ENCODE peak calls at places on chromosome 4, in five cellular contexts. N is suprapubic skin, P is ovary, M is GM23248, X is right atrium auricular region. D is an unnamed sample.

GRCh38 chr4:22607382-22607781 is 85.4 kb upstream of the GBA3 start:
- DNase-seq in P (peak; percentile 38), X (no peak), N (no peak), M (peak; percentile 52), D (peak; percentile 30)

GRCh38 chr4:38716271-38716670 is 52.3 kb downstream of the KLF3 start:
- DNase-seq in N (no peak), M (no peak), P (no peak), X (no peak), D (no peak)

GRCh38 chr4:105147226-105148151 is 813 bp downstream of the TET2 start:
- DNase-seq in M (peak; percentile 59), N (no peak), P (no peak), X (no peak), D (no peak)

GRCh38 chr4:8355864-8356565 is 84.5 kb downstream of the ACOX3 start:
- DNase-seq in P (peak; percentile 42), M (peak; percentile 26), N (no peak), X (no peak), D (peak; percentile 11)

GRCh38 chr4:56410247-56410646 is 23.0 kb upstream of the AASDH start:
- DNase-seq in M (peak; percentile 96), N (no peak), P (no peak), X (no peak), D (no peak)

GRCh38 chr4:64781737-64782326 is 372.6 kb upstream of the TECRL start:
- DNase-seq in M (peak; percentile 42), P (no peak), X (no peak), N (no peak), D (no peak)

GRCh38 chr4:157514711-157515110 is 294.2 kb downstream of the GRIA2 start:
- DNase-seq in M (no peak), P (no peak), N (no peak), X (no peak), D (no peak)

GRCh38 chr4:184383497-184384055 is 90.8 kb downstream of the IRF2 start:
- DNase-seq in X (no peak), P (no peak), N (no peak), M (peak; percentile 94), D (peak; percentile 73)

GRCh38 chr4:26912810-26913209 is 52.2 kb downstream of the STIM2 start:
- DNase-seq in N (no peak), P (no peak), X (no peak), M (no peak), D (no peak)

GRCh38 chr4:26911254-26911653 is 50.6 kb downstream of the STIM2 start:
- DNase-seq in X (no peak), N (no peak), P (no peak), M (no peak), D (no peak)

GRCh38 chr4:26907731-26908599 is 47.3 kb downstream of the STIM2 start:
- DNase-seq in X (no peak), P (no peak), N (no peak), M (peak; percentile 11), D (no peak)

GRCh38 chr4:26912069-26912468 is 51.4 kb downstream of the STIM2 start:
- DNase-seq in M (peak; percentile 29), X (no peak), P (no peak), N (no peak), D (no peak)

DNA sequence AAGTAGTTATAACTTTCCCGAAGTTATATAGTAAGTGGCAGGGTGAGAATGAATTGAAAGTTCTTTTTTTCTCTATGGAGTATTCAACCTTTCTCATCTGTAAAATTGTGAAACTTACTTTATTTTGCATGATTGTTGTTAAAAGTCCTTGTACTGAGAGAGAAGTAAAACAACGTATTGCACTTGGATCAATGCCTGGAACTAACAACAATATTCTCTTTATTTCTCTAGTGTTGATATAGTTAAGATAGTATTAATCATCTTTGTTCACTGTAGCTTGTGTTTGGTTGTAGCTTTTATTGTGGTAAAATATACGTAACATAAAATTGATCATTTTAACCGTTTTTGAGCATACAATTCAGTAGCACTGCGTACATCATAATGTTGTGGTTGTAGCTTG is 48.7 kb downstream of the STIM2 start:
- DNase-seq in M (no peak), X (no peak), P (no peak), N (no peak), D (no peak)
- H3K4me1 ChIP-seq in M (peaks cover 15% of the 10 kb centered on the region), X (no peaks in the 10 kb centered on the region), P (peaks cover 14% of the 10 kb centered on the region), N (peaks cover 43% of the 10 kb centered on the region), D (no peaks in the 10 kb centered on the region)

DNA sequence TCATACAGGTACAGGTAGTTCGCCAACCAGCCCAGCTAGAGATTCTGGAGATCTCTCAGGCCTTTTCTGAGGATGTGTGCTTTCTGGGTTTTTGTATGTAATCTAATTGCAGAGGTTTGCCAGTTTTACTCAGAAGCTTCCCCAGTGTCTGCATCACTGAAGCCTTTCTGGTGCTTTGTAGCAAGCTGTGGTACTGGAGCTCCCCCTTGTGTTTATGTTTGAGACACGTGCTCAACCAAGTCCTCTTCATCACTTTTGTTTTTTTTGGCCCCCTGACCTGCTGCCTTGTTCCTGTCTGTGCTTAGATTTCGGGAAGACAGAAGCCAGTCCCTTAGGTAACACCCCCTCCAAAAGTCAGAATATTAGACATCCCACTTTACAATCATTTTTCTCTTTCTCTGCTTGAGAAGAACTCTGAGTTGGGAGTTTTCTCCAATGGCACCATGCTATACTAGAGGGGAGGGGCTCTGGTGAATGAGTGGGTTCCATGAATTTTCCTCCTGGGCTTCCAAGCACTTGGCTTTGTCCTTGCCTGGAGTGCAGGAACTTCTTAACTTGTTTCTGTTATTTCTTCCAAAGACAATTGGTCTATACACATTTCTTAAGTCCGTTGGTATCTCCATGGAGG is 128.4 kb upstream of the TBC1D9 start:
- DNase-seq in N (no peak), P (no peak), X (no peak), M (peak; percentile 86), D (no peak)
- H3K36me3 ChIP-seq in N (no peaks in the 10 kb centered on the region), P (no peaks in the 10 kb centered on the region), X (no peaks in the 10 kb centered on the region), M (no peaks in the 10 kb centered on the region), D (no peaks in the 10 kb centered on the region)

GRCh38 chr4:147825451-147826287 is 93.8 kb downstream of the ARHGAP10 start:
- DNase-seq in M (peak; percentile 71), N (no peak), X (no peak), P (peak; percentile 67), D (no peak)
- H3K4me1 ChIP-seq in M (peaks cover 32% of the 10 kb centered on the region), N (peaks cover 78% of the 10 kb centered on the region), X (no peaks in the 10 kb centered on the region), P (peaks cover 31% of the 10 kb centered on the region), D (peaks cover 72% of the 10 kb centered on the region)

DNA sequence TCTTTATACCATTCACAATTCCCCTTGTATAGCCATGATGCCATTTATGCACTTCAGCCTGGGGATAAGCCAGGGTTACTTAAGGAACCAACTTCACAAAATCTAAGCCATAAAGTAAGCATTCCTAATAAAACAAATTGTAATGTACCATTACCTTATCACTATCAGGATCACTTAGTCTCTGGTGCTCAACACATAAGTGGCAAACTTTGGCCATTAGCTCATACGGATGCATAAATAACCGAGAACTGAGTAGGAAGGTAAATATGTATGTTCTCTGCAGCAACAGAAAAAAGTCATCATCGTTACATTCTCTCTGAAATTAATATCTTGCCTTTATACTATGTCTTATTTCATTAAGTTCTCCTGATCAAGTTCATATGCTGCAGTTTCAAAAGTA is 14.4 kb downstream of the RASGEF1B start:
- DNase-seq in P (no peak), X (no peak), M (no peak), N (no peak), D (no peak)
- H3K36me3 ChIP-seq in P (no peaks in the 10 kb centered on the region), X (peaks cover 33% of the 10 kb centered on the region), M (no peaks in the 10 kb centered on the region), N (peaks cover 23% of the 10 kb centered on the region), D (peaks cover 16% of the 10 kb centered on the region)

GRCh38 chr4:165326831-165327210 is 648 bp upstream of the MSMO1 start:
- DNase-seq in N (no peak), M (peak; percentile 55), X (no peak), P (peak; percentile 58), D (no peak)

GRCh38 chr4:165327211-165328100 is at the start of gene MSMO1:
- DNase-seq in N (peak; percentile 99), P (peak; percentile 99), X (peak; percentile 99), M (peak; percentile 100), D (peak; percentile 100)

GRCh38 chr4:165328101-165328425 is 594 bp downstream of the MSMO1 start:
- DNase-seq in M (no peak), X (no peak), N (no peak), P (no peak), D (no peak)

GRCh38 chr4:165330071-165330470 is 2.6 kb downstream of the MSMO1 start:
- DNase-seq in P (no peak), M (no peak), X (no peak), N (no peak), D (no peak)

DNA sequence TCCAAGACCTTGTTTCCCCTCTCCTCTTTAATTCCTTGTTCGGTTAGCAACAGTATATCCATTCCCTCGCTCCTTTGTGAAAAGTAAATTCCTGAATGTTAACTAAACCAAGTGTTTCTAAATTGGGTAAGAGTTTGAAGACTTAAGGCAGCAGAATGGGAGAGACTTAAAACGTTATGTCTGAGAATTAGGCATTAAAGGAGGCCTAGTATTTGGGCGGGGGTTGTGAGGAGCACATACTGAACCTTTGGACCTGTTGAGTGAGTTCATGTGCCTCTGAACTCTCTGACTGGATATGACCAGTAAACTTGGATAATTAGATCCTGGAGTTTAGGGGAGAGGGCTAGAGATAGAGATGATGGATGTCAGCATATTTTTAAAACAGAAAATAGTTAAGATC is 1.2 kb downstream of the MSMO1 start:
- DNase-seq in P (no peak), N (no peak), M (peak; percentile 32), X (no peak), D (no peak)
- H3K4me1 ChIP-seq in P (peaks cover 10% of the 10 kb centered on the region), N (peaks cover 27% of the 10 kb centered on the region), M (peaks cover 32% of the 10 kb centered on the region), X (no peaks in the 10 kb centered on the region), D (no peaks in the 10 kb centered on the region)

GRCh38 chr4:168881754-168882153 is 128.3 kb downstream of the CBR4 start:
- DNase-seq in M (peak; percentile 31), X (no peak), N (no peak), P (no peak), D (no peak)
- H3K36me3 ChIP-seq in M (peaks cover 10% of the 10 kb centered on the region), X (peaks cover 86% of the 10 kb centered on the region), N (peaks cover 8% of the 10 kb centered on the region), P (no peaks in the 10 kb centered on the region), D (peaks cover 24% of the 10 kb centered on the region)

DNA sequence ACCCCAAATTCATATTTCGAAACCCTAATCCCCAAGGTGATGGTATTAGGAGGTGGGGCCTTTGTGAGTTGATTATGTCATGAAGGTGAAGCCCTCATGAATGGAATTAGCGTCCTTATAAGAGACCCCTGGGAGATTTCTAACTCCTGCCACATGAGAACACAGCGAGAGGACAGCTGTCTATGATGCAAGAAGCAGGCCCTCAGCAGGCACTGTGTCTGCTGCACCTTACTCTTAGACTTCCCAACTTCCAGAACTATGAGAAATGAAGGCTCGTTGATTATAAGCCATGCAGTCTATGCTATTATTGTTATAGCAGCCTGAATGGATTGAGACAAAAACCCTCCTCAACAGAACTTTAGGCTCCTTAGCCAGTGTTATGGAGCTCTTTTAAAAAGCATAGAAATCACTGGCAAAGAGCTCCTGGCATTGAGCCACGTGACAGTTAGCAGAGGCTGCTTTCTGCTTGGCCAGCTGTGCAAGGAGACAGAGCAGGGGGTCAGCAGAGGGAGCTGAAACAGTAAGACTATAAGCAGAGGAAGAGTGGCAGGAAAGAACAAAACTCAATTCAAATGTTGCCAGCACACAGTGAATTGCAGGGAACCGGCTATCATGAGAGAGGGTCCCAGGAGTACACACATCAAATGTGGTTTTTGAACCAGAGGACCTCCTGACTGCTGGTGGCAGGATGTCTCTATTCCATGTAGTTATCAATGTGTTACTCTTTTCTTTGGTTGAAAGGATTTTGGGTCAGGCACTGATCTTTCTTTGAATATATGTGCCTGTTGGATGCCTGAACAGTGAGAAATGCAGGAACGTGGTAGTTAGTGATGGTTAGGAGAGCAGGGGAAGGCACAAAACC is 219.3 kb upstream of the FAT1 start:
- DNase-seq in X (no peak), M (peak; percentile 36), P (peak; percentile 46), N (no peak), D (no peak)
- H3K4me1 ChIP-seq in X (no peaks in the 10 kb centered on the region), M (no peaks in the 10 kb centered on the region), P (no peaks in the 10 kb centered on the region), N (peaks cover 7% of the 10 kb centered on the region), D (peaks cover 6% of the 10 kb centered on the region)